ENCODE peak calls at places on chromosomes 1 and 21, in nine cellular contexts. One of them, this sample, is unnamed.

GRCh38 chr1:181061891-181062777 is 26.4 kb upstream of the IER5 start:
- DNase-seq in tibial nerve: no peak
- DNase-seq in progenitor cell of endocrine pancreas: no peak
- DNase-seq in CD8-positive, alpha-beta T cell: no peak
- DNase-seq in psoas muscle: peak
- DNase-seq in HL-60: peak
- DNase-seq in IMR-90: no peak
- DNase-seq in upper lobe of right lung: peak
- DNase-seq in GM12878: peak
- DNase-seq in this sample: no peak

GRCh38 chr21:23899561-23899960 is 1707.7 kb downstream of the MRPL39 start:
- DNase-seq in GM12878: no peak
- DNase-seq in progenitor cell of endocrine pancreas: no peak
- DNase-seq in psoas muscle: no peak
- DNase-seq in HL-60: no peak
- DNase-seq in upper lobe of right lung: no peak
- DNase-seq in IMR-90: no peak
- DNase-seq in tibial nerve: no peak
- DNase-seq in CD8-positive, alpha-beta T cell: no peak
- DNase-seq in this sample: no peak

GRCh38 chr1:27001570-27002360 is 8.3 kb downstream of the TRNP1 start:
- DNase-seq in GM12878: peak
- DNase-seq in upper lobe of right lung: peak
- DNase-seq in psoas muscle: peak
- DNase-seq in IMR-90: no peak
- DNase-seq in progenitor cell of endocrine pancreas: no peak
- DNase-seq in HL-60: peak
- DNase-seq in tibial nerve: peak
- DNase-seq in CD8-positive, alpha-beta T cell: no peak
- DNase-seq in this sample: peak

GRCh38 chr1:154698320-154699096 is 90.5 kb upstream of the ADAR start:
- DNase-seq in GM12878: no peak
- DNase-seq in IMR-90: no peak
- DNase-seq in psoas muscle: peak
- DNase-seq in CD8-positive, alpha-beta T cell: no peak
- DNase-seq in HL-60: no peak
- DNase-seq in progenitor cell of endocrine pancreas: no peak
- DNase-seq in tibial nerve: no peak
- DNase-seq in upper lobe of right lung: no peak
- DNase-seq in this sample: no peak

GRCh38 chr1:101653482-101653946 is 343.2 kb downstream of the OLFM3 start:
- DNase-seq in psoas muscle: no peak
- DNase-seq in CD8-positive, alpha-beta T cell: no peak
- DNase-seq in tibial nerve: no peak
- DNase-seq in upper lobe of right lung: no peak
- DNase-seq in GM12878: no peak
- DNase-seq in HL-60: no peak
- DNase-seq in IMR-90: peak
- DNase-seq in progenitor cell of endocrine pancreas: no peak
- DNase-seq in this sample: no peak

GRCh38 chr1:233668146-233668724 is 54.3 kb downstream of the KCNK1 start:
- DNase-seq in upper lobe of right lung: no peak
- DNase-seq in CD8-positive, alpha-beta T cell: no peak
- DNase-seq in IMR-90: no peak
- DNase-seq in psoas muscle: no peak
- DNase-seq in GM12878: no peak
- DNase-seq in progenitor cell of endocrine pancreas: no peak
- DNase-seq in HL-60: no peak
- DNase-seq in tibial nerve: no peak
- DNase-seq in this sample: no peak

GRCh38 chr1:219120625-219121544 is 52.8 kb upstream of the LYPLAL1 start:
- DNase-seq in upper lobe of right lung: no peak
- DNase-seq in psoas muscle: peak
- DNase-seq in GM12878: no peak
- DNase-seq in progenitor cell of endocrine pancreas: no peak
- DNase-seq in HL-60: peak
- DNase-seq in CD8-positive, alpha-beta T cell: no peak
- DNase-seq in tibial nerve: peak
- DNase-seq in IMR-90: peak
- DNase-seq in this sample: peak

GRCh38 chr21:41707231-41707988 is 59.4 kb downstream of the RIPK4 start:
- DNase-seq in psoas muscle: no peak
- DNase-seq in tibial nerve: no peak
- DNase-seq in GM12878: no peak
- DNase-seq in CD8-positive, alpha-beta T cell: no peak
- DNase-seq in IMR-90: no peak
- DNase-seq in upper lobe of right lung: no peak
- DNase-seq in progenitor cell of endocrine pancreas: no peak
- DNase-seq in HL-60: no peak
- DNase-seq in this sample: no peak

GRCh38 chr21:15058718-15059316 is 6.0 kb downstream of the NRIP1 start:
- DNase-seq in CD8-positive, alpha-beta T cell: no peak
- DNase-seq in progenitor cell of endocrine pancreas: no peak
- DNase-seq in tibial nerve: no peak
- DNase-seq in upper lobe of right lung: no peak
- DNase-seq in GM12878: no peak
- DNase-seq in IMR-90: peak
- DNase-seq in psoas muscle: no peak
- DNase-seq in HL-60: no peak
- DNase-seq in this sample: no peak

GRCh38 chr1:93603581-93603980 is 78.1 kb downstream of the BCAR3 start:
- DNase-seq in progenitor cell of endocrine pancreas: no peak
- DNase-seq in HL-60: no peak
- DNase-seq in psoas muscle: no peak
- DNase-seq in tibial nerve: no peak
- DNase-seq in IMR-90: no peak
- DNase-seq in CD8-positive, alpha-beta T cell: no peak
- DNase-seq in upper lobe of right lung: no peak
- DNase-seq in GM12878: no peak
- DNase-seq in this sample: no peak

GRCh38 chr1:228212415-228212965 is 4.6 kb downstream of the OBSCN start:
- DNase-seq in CD8-positive, alpha-beta T cell: no peak
- DNase-seq in IMR-90: no peak
- DNase-seq in progenitor cell of endocrine pancreas: no peak
- DNase-seq in GM12878: no peak
- DNase-seq in HL-60: no peak
- DNase-seq in psoas muscle: peak
- DNase-seq in upper lobe of right lung: no peak
- DNase-seq in tibial nerve: no peak
- DNase-seq in this sample: no peak

GRCh38 chr1:12650001-12650421 is 6.1 kb downstream of the AADACL4 start:
- DNase-seq in upper lobe of right lung: no peak
- DNase-seq in tibial nerve: no peak
- DNase-seq in CD8-positive, alpha-beta T cell: no peak
- DNase-seq in progenitor cell of endocrine pancreas: no peak
- DNase-seq in GM12878: no peak
- DNase-seq in HL-60: no peak
- DNase-seq in IMR-90: peak
- DNase-seq in psoas muscle: no peak
- DNase-seq in this sample: no peak

GRCh38 chr1:107277022-107277421 is 136.2 kb downstream of the NTNG1 start:
- DNase-seq in IMR-90: peak
- DNase-seq in CD8-positive, alpha-beta T cell: no peak
- DNase-seq in HL-60: no peak
- DNase-seq in progenitor cell of endocrine pancreas: peak
- DNase-seq in upper lobe of right lung: no peak
- DNase-seq in psoas muscle: no peak
- DNase-seq in tibial nerve: no peak
- DNase-seq in GM12878: no peak
- DNase-seq in this sample: no peak
- TF ChIP-seq CTCF in IMR-90: peak
- TF ChIP-seq CTCF in CD8-positive, alpha-beta T cell: no peak
- TF ChIP-seq CTCF in HL-60: no peak
- TF ChIP-seq CTCF in progenitor cell of endocrine pancreas: peak
- TF ChIP-seq CTCF in upper lobe of right lung: peak
- TF ChIP-seq CTCF in psoas muscle: peak
- TF ChIP-seq CTCF in tibial nerve: peak
- TF ChIP-seq CTCF in GM12878: peak
- TF ChIP-seq CTCF in this sample: no peak

GRCh38 chr1:213127074-213127473 is 76.0 kb downstream of the RPS6KC1 start:
- DNase-seq in CD8-positive, alpha-beta T cell: no peak
- DNase-seq in HL-60: no peak
- DNase-seq in GM12878: no peak
- DNase-seq in psoas muscle: no peak
- DNase-seq in IMR-90: peak
- DNase-seq in upper lobe of right lung: no peak
- DNase-seq in tibial nerve: no peak
- DNase-seq in progenitor cell of endocrine pancreas: no peak
- DNase-seq in this sample: no peak

GRCh38 chr1:213136190-213136917 is 85.3 kb downstream of the RPS6KC1 start:
- DNase-seq in HL-60: no peak
- DNase-seq in GM12878: no peak
- DNase-seq in upper lobe of right lung: no peak
- DNase-seq in IMR-90: no peak
- DNase-seq in progenitor cell of endocrine pancreas: no peak
- DNase-seq in psoas muscle: no peak
- DNase-seq in tibial nerve: no peak
- DNase-seq in CD8-positive, alpha-beta T cell: no peak
- DNase-seq in this sample: no peak

GRCh38 chr1:213135572-213135971 is 84.5 kb downstream of the RPS6KC1 start:
- DNase-seq in tibial nerve: no peak
- DNase-seq in CD8-positive, alpha-beta T cell: no peak
- DNase-seq in psoas muscle: no peak
- DNase-seq in progenitor cell of endocrine pancreas: no peak
- DNase-seq in GM12878: no peak
- DNase-seq in IMR-90: peak
- DNase-seq in HL-60: no peak
- DNase-seq in upper lobe of right lung: no peak
- DNase-seq in this sample: no peak

GRCh38 chr1:213131851-213132655 is 81.0 kb downstream of the RPS6KC1 start:
- DNase-seq in GM12878: no peak
- DNase-seq in IMR-90: no peak
- DNase-seq in progenitor cell of endocrine pancreas: no peak
- DNase-seq in psoas muscle: no peak
- DNase-seq in upper lobe of right lung: no peak
- DNase-seq in CD8-positive, alpha-beta T cell: no peak
- DNase-seq in tibial nerve: no peak
- DNase-seq in HL-60: no peak
- DNase-seq in this sample: no peak
- TF ChIP-seq CTCF in GM12878: no peak
- TF ChIP-seq CTCF in IMR-90: no peak
- TF ChIP-seq CTCF in progenitor cell of endocrine pancreas: no peak
- TF ChIP-seq CTCF in psoas muscle: no peak
- TF ChIP-seq CTCF in upper lobe of right lung: no peak
- TF ChIP-seq CTCF in CD8-positive, alpha-beta T cell: no peak
- TF ChIP-seq CTCF in tibial nerve: no peak
- TF ChIP-seq CTCF in HL-60: no peak
- TF ChIP-seq CTCF in this sample: peak

DNA sequence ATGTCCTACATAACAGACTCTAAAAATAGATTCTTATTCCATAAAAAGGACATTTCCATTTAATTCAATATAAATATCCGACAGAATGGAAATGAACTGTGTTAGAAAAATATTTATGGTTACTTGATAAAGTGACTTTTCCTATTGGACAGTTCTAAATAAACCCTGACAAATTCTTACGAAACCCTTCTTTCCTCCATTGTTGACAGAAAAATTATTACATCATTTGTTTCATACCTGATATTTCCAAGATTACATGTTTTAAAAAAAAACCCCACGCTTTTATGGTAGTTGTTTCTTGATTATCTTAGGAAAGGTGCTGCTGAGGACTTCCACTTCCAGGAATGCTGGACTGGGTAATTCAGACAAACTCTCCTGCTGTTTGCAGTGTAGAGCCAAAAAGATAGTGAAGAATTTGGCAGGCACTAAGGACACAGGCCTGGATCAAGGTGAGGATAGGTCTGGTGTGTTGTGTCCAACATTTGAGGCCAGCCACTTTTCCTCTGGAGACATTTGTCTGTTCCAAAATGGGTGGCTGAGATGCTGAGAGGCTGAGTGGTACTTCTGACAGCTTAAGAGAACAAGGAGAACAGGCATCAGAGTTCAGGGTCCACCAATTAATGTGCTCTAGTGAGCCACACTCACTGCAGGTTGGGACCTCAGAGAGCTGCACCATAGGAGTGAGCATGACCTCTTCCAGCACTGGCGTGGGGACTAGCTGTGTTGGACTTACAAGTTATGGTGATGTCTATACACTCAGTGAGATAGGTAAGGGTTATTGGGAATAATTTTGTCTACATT is 7.0 kb upstream of the C1orf116 start:
- DNase-seq in HL-60: no peak
- DNase-seq in CD8-positive, alpha-beta T cell: no peak
- DNase-seq in upper lobe of right lung: no peak
- DNase-seq in psoas muscle: no peak
- DNase-seq in IMR-90: no peak
- DNase-seq in progenitor cell of endocrine pancreas: no peak
- DNase-seq in GM12878: no peak
- DNase-seq in tibial nerve: no peak
- DNase-seq in this sample: no peak
- TF ChIP-seq CTCF in HL-60: no peak
- TF ChIP-seq CTCF in CD8-positive, alpha-beta T cell: no peak
- TF ChIP-seq CTCF in upper lobe of right lung: no peak
- TF ChIP-seq CTCF in psoas muscle: no peak
- TF ChIP-seq CTCF in IMR-90: no peak
- TF ChIP-seq CTCF in progenitor cell of endocrine pancreas: no peak
- TF ChIP-seq CTCF in GM12878: no peak
- TF ChIP-seq CTCF in tibial nerve: no peak
- TF ChIP-seq CTCF in this sample: no peak

DNA sequence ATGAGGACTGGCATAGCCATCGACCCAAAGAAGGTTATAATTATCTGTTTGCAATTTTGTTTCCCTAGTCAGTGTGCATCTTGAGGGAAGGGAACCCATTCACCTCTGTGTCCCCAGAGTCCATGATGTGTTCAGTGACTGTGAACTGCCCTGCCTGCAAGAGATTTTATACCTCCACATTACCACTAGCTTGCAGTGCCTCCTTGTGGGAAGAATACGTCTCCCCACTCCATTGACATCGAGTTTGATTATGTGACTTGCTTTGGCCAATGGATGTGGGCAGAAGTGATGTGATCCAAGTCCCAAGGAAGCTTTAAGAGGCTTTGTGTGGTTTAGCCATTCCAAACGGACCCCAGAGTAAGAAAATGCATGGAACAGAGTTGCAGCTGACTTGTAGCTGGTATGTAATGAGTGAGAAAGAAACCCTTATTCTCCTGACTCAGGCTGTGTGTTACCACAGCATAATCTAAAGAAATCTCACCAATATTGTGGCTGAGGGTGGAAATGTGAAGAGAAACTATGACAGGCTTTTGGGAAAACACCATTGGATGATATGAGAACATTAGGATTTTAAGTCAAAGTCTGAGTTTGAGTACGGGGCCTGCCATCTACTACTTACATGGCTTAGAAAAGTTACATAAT is 47.8 kb upstream of the NRDC start:
- DNase-seq in IMR-90: peak
- DNase-seq in psoas muscle: no peak
- DNase-seq in progenitor cell of endocrine pancreas: no peak
- DNase-seq in tibial nerve: no peak
- DNase-seq in upper lobe of right lung: no peak
- DNase-seq in GM12878: no peak
- DNase-seq in HL-60: no peak
- DNase-seq in CD8-positive, alpha-beta T cell: no peak
- DNase-seq in this sample: no peak
- TF ChIP-seq CTCF in IMR-90: peak
- TF ChIP-seq CTCF in psoas muscle: no peak
- TF ChIP-seq CTCF in progenitor cell of endocrine pancreas: peak
- TF ChIP-seq CTCF in tibial nerve: no peak
- TF ChIP-seq CTCF in upper lobe of right lung: no peak
- TF ChIP-seq CTCF in GM12878: peak
- TF ChIP-seq CTCF in HL-60: no peak
- TF ChIP-seq CTCF in CD8-positive, alpha-beta T cell: no peak
- TF ChIP-seq CTCF in this sample: no peak